ENCODE peak calls at places on chromosomes 12 and 14, in five cellular contexts. H is neuronal stem cell, U is IMR-90, E is H1, Z is trophoblast cell. X is an unnamed sample.

GRCh38 chr14:32203928-32204357 is 874 bp upstream of the RNU6-8 start:
- DNase-seq in H (peak), U (no peak), Z (no peak), E (no peak), X (no peak)

GRCh38 chr12:56332512-56333196 is 1.1 kb downstream of the PAN2 start:
- DNase-seq in H (no peak), U (no peak), E (no peak), Z (no peak), X (no peak)

GRCh38 chr14:36070056-36071043 is 106.2 kb downstream of the PTCSC3 start:
- DNase-seq in E (peak), H (peak), U (peak), Z (peak), X (peak)

GRCh38 chr14:103122578-103123127 is 608 bp upstream of the TNFAIP2 start:
- DNase-seq in Z (peak), H (no peak), U (no peak), E (peak), X (no peak)

GRCh38 chr12:11729439-11730150 is 80.1 kb downstream of the ETV6 start:
- DNase-seq in E (no peak), Z (no peak), U (no peak), H (no peak), X (no peak)

GRCh38 chr12:67811437-67812361 is 163.2 kb downstream of the DYRK2 start:
- DNase-seq in H (no peak), Z (no peak), U (peak), E (no peak), X (peak)

GRCh38 chr14:50666772-50667490 is 1.2 kb downstream of the SAV1 start:
- DNase-seq in Z (peak), U (peak), H (peak), E (no peak), X (peak)

GRCh38 chr12:53735556-53735955 is 8.3 kb upstream of the CALCOCO1 start:
- DNase-seq in E (no peak), U (no peak), Z (no peak), H (no peak), X (no peak)

GRCh38 chr14:25001096-25001982 is 48.6 kb downstream of the STXBP6 start:
- DNase-seq in H (no peak), E (no peak), U (peak), Z (no peak), X (peak)

GRCh38 chr12:104290855-104291254 is 12.7 kb upstream of the EID3 start:
- DNase-seq in E (no peak), H (no peak), Z (no peak), U (no peak), X (no peak)

GRCh38 chr12:47715877-47716548 is 9.3 kb downstream of the ENDOU start:
- DNase-seq in H (no peak), E (peak), U (no peak), Z (no peak), X (no peak)

GRCh38 chr12:120849765-120850164 is 54.4 kb downstream of the SPPL3 start:
- DNase-seq in U (peak), E (no peak), Z (no peak), H (no peak), X (peak)

GRCh38 chr14:101552786-101553231 is 8.5 kb upstream of the DIO3 start:
- DNase-seq in H (no peak), Z (no peak), U (no peak), E (no peak), X (no peak)

GRCh38 chr14:36660736-36661505 is 739 bp upstream of the PAX9 start:
- DNase-seq in Z (no peak), H (no peak), E (peak), U (no peak), X (no peak)

GRCh38 chr12:98154850-98155249 is 360.5 kb upstream of the TMPO start:
- DNase-seq in Z (peak), H (peak), U (no peak), E (no peak), X (no peak)

GRCh38 chr12:62631531-62632520 is 165.2 kb downstream of the MON2 start:
- DNase-seq in Z (no peak), E (peak), H (peak), U (peak), X (peak)

GRCh38 chr12:56636118-56636674 is 6.1 kb upstream of the BAZ2A start:
- DNase-seq in U (peak), H (no peak), E (peak), Z (peak), X (peak)

GRCh38 chr14:43755707-43756106 is 751.4 kb downstream of the FSCB start:
- DNase-seq in Z (no peak), H (no peak), E (no peak), U (no peak), X (no peak)

GRCh38 chr12:47769234-47770085 is 3.6 kb upstream of the SLC48A1 start:
- DNase-seq in U (no peak), Z (peak), E (no peak), H (no peak), X (no peak)

GRCh38 chr14:51447411-51447810 is 204.3 kb upstream of the FRMD6 start:
- DNase-seq in Z (peak), H (no peak), U (no peak), E (no peak), X (no peak)

GRCh38 chr14:60652674-60653387 is 3.6 kb upstream of the SIX1 start:
- DNase-seq in E (no peak), Z (no peak), U (peak), H (peak), X (no peak)

GRCh38 chr12:109797905-109798669 is 35.1 kb downstream of the TRPV4 start:
- DNase-seq in E (peak), U (no peak), Z (no peak), H (no peak), X (no peak)

GRCh38 chr14:67241416-67242362 is at the start of gene PALS1:
- DNase-seq in H (no peak), U (peak), Z (peak), E (peak), X (peak)

GRCh38 chr14:93105362-93105761 is 10.4 kb downstream of the ITPK1 start:
- DNase-seq in Z (peak), E (no peak), H (no peak), U (peak), X (peak)

GRCh38 chr12:47273191-47273626 is 193.4 kb upstream of the AMIGO2 start:
- DNase-seq in U (no peak), Z (no peak), E (no peak), H (no peak), X (no peak)

GRCh38 chr12:75933136-75933535 is 98.4 kb downstream of the PHLDA1 start:
- DNase-seq in E (no peak), U (peak), Z (peak), H (no peak), X (peak)

GRCh38 chr12:95611676-95612309 is 60.5 kb upstream of the USP44 start:
- DNase-seq in Z (peak), H (no peak), U (peak), E (no peak), X (no peak)

GRCh38 chr12:105769486-105769885 is 369.3 kb downstream of the NUAK1 start:
- DNase-seq in E (no peak), U (peak), H (no peak), Z (no peak), X (peak)

GRCh38 chr12:47987411-47988072 is 16.7 kb downstream of the COL2A1 start:
- DNase-seq in Z (no peak), U (peak), H (no peak), E (no peak), X (no peak)

GRCh38 chr12:24600996-24601395 is 347.9 kb downstream of the BCAT1 start:
- DNase-seq in Z (no peak), E (no peak), U (peak), H (no peak), X (peak)

GRCh38 chr12:69929531-69929930 is 104.5 kb downstream of the MYRFL start:
- DNase-seq in Z (no peak), E (no peak), H (no peak), U (peak), X (no peak)

GRCh38 chr14:49879683-49880204 is 13.1 kb upstream of the ARF6 start:
- DNase-seq in Z (peak), U (peak), E (peak), H (no peak), X (peak)

GRCh38 chr12:69157023-69157655 is 82.2 kb upstream of the CPSF6 start:
- DNase-seq in E (peak), Z (peak), H (peak), U (peak), X (peak)

DNA sequence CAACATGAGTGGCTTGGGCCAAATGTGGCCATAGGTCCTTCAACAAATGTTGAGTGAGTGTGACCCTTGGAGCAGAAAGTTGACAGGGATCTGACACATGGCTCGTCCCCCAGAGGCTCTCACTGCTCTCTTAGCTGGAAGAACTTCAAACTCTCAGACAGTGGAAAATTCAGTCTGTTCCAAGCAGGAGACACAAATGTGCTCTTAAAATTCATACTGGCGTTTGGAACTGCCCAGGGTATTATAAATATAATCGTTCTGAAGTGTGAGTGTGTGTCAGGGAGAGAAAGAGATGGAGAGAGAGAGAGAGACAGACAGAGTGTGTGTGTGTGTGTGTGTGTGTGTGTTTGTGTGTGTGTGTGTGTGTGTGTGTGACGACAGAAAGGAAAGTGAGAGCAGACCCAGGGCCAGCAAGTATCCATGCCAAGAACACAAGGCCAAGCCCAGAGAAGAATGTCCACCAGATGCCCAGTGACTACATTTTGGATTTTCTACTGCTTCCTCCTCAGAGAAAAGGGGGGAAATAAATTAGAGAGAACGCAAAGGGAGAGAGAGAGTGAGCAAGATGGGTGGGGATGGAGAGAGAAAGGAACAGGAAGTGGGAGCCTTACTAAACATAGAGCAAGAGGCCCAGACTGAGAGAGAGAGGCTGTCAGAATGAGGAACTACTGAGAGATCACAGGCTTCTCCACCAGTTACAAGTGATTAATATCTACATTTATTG is 193.6 kb upstream of the NUDT4 start:
- DNase-seq in E (no peak), Z (no peak), U (no peak), H (no peak), X (peak)
- H3K27ac ChIP-seq in E (no peak), Z (no peak), U (peak), H (no peak), X (no peak)

DNA sequence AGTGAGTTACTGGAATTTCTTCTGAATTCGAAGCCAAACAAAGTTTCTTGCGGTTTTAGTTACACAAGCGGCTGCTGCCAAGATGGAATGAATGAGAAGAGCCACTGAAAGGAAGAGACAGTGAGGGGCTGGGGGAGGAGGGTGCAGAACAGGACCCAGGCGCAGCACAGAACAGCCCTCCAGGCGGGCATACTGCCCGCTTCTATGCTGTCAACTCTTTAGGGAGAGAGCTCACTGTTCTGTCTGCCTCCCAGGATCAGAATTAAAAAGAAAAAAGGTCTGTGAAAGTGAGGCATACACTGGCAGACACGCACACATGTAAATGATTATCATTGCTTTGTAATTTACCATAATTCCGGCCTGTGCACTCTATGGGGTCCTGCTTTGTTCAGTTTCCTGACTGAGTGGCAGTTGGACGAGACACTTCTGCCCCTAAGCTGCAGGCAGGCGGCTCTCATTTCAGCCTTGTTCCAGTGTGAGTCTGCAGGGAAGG is 231.6 kb downstream of the CACNA1C start:
- DNase-seq in E (no peak), H (no peak), U (peak), Z (no peak), X (peak)
- H3K4me3 ChIP-seq in E (no peak), H (no peak), U (no peak), Z (no peak), X (no peak)

GRCh38 chr12:3170423-3171194 is 93.4 kb downstream of the TSPAN9 start:
- DNase-seq in Z (peak), H (no peak), U (peak), E (no peak), X (peak)
- H3K14ac ChIP-seq in Z (no peak), H (no peak), U (peak), E (no peak), X (no peak)

GRCh38 chr14:72607386-72608125 is 286.3 kb downstream of the DPF3 start:
- DNase-seq in E (peak), H (no peak), U (peak), Z (no peak), X (peak)
- H3K27ac ChIP-seq in E (no peak), H (no peak), U (peak), Z (no peak), X (peak)

DNA sequence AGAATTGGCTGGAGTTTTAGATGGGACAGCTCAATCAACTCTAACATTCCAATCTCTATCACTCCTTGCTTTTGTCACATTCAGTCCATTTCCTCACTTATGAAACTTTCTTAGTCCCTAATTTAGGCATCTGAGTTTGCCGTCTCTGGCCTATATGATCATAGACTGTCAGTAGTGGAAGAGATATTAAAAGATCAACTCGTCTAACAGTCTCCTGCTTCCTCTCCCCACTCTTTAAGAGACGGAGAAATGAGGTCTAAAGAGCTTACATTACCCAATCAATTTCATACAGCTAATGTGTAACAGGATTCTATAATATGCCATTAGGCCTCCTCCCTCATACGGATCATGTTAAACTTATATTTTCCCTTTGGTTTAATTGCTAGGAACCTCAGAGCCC is 6.6 kb upstream of the ATP23 start:
- DNase-seq in E (no peak), H (no peak), Z (no peak), U (no peak), X (no peak)
- H3K4me3 ChIP-seq in E (no peak), H (no peak), Z (no peak), U (no peak), X (no peak)

DNA sequence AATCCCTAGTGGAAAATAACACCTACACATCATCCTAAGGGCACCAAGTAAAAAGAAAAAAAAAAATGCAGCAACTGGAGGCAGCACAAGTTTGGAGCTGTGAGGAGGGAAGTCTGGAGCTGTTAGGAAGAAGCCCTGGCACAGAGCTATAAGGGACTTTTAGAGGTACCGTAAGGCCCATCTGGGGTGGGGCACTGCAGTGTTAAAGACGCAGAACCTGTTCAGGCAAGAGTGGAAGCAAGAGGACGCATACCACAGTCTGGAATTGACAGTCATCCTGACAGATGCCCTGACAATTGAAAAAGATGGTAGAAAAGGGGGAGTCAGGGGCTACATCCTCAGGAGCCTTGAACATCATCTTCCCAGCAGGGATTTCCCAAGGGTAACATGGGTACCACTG is 195.9 kb upstream of the PLEKHG7 start:
- DNase-seq in Z (no peak), U (no peak), E (no peak), H (no peak), X (no peak)
- H3K14ac ChIP-seq in Z (peak), U (no peak), E (no peak), H (no peak), X (peak)

DNA sequence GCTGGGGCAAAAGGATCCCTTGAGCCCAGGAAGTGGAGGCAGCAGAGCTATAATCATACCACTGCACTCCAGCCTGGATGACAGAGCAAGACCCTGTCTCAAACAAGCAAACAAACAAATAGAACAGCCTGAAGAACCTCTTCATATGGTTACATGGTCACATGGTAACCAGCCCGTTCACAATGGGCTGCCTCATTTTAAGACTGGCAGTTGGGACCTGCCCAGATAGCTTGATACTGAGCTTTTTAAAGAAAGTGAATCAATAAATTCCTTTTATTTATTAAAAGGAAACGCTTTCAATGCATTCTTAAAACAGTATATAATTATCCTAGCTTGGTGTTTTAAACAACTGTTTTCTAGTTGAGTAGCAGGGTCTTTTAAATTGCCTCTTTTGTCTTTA is 10.5 kb downstream of the MLXIP start:
- DNase-seq in H (no peak), Z (no peak), U (no peak), E (no peak), X (no peak)
- H3K27ac ChIP-seq in H (no peak), Z (no peak), U (no peak), E (no peak), X (no peak)